ENCODE peak calls at places on chromosomes 2 and 18, in nine cellular contexts. C, F, J, A, L, Q, W, B and N are unnamed samples.

GRCh38 chr2:168314236-168314635 is 66.8 kb upstream of the STK39 start:
- DNase-seq in L (no peak), J (no peak), F (no peak), B (no peak), C (no peak), W (no peak), A (no peak), Q (no peak), N (no peak)

GRCh38 chr2:17171446-17172049 is 346.7 kb downstream of the RAD51AP2 start:
- DNase-seq in W (no peak), B (no peak), J (peak; percentile 5), C (no peak), Q (no peak), F (no peak), L (peak; percentile 89), A (peak; percentile 21), N (peak; percentile 42)

GRCh38 chr2:239777219-239777618 is 247.9 kb downstream of the NDUFA10 start:
- DNase-seq in W (no peak), J (no peak), B (no peak), A (no peak), Q (peak; percentile 42), C (peak; percentile 9), F (no peak), L (no peak), N (no peak)

GRCh38 chr2:119795309-119796303 is 35.9 kb downstream of the PTPN4 start:
- DNase-seq in Q (no peak), L (no peak), C (no peak), W (no peak), B (no peak), F (no peak), J (no peak), A (no peak), N (no peak)

GRCh38 chr18:7390731-7391492 is 160.0 kb downstream of the LRRC30 start:
- DNase-seq in A (no peak), J (no peak), B (no peak), Q (no peak), W (no peak), L (no peak), F (no peak), C (no peak), N (no peak)

GRCh38 chr18:59229191-59229590 is 9.2 kb downstream of the GRP start:
- DNase-seq in J (no peak), A (no peak), L (no peak), W (no peak), Q (no peak), B (no peak), F (no peak), C (no peak), N (peak; percentile 45)

GRCh38 chr2:114935031-114935430 is 492.6 kb downstream of the DPP10 start:
- DNase-seq in A (no peak), W (no peak), J (no peak), F (no peak), Q (no peak), L (no peak), C (no peak), B (no peak), N (no peak)

GRCh38 chr18:57311472-57311871 is 40.9 kb upstream of the ST8SIA3 start:
- DNase-seq in F (no peak), J (no peak), C (no peak), B (no peak), W (no peak), Q (no peak), L (no peak), A (no peak), N (no peak)

GRCh38 chr2:151325696-151326095 is 31.7 kb upstream of the TNFAIP6 start:
- DNase-seq in W (no peak), Q (no peak), L (no peak), F (no peak), A (no peak), B (no peak), C (no peak), J (no peak), N (no peak)

GRCh38 chr2:104868081-104868806 is 14.3 kb downstream of the POU3F3 start:
- DNase-seq in A (no peak), B (no peak), W (no peak), J (no peak), Q (no peak), L (no peak), F (no peak), C (no peak), N (no peak)

GRCh38 chr2:181673178-181673577 is 7.1 kb downstream of the NEUROD1 start:
- DNase-seq in W (no peak), C (no peak), Q (no peak), L (no peak), F (no peak), A (no peak), B (no peak), J (no peak), N (peak; percentile 42)

GRCh38 chr2:206276169-206276927 is 1.9 kb downstream of the ZDBF2 start:
- DNase-seq in Q (no peak), C (no peak), W (no peak), B (no peak), F (no peak), A (no peak), J (no peak), L (no peak), N (no peak)

GRCh38 chr2:134312482-134312881 is 58.6 kb downstream of the MGAT5 start:
- DNase-seq in J (no peak), Q (no peak), A (no peak), B (no peak), C (no peak), W (no peak), L (no peak), F (no peak), N (no peak)

GRCh38 chr18:48100712-48101165 is 170.3 kb upstream of the SMAD2 start:
- DNase-seq in Q (no peak), J (no peak), B (no peak), L (peak; percentile 83), W (no peak), C (no peak), F (no peak), A (no peak), N (no peak)

GRCh38 chr2:239773377-239774141 is 251.6 kb downstream of the NDUFA10 start:
- DNase-seq in W (no peak), C (peak; percentile 14), B (no peak), L (peak; percentile 14), F (no peak), J (no peak), Q (peak; percentile 71), A (no peak), N (no peak)

GRCh38 chr18:78521136-78521535 is 458.5 kb upstream of the SALL3 start:
- DNase-seq in A (no peak), W (no peak), Q (no peak), J (no peak), L (no peak), C (no peak), B (no peak), F (no peak), N (no peak)

GRCh38 chr2:151632993-151633592 is 101.2 kb downstream of the NEB start:
- DNase-seq in J (no peak), Q (no peak), C (no peak), L (no peak), F (no peak), B (no peak), A (no peak), W (no peak), N (peak; percentile 54)

DNA sequence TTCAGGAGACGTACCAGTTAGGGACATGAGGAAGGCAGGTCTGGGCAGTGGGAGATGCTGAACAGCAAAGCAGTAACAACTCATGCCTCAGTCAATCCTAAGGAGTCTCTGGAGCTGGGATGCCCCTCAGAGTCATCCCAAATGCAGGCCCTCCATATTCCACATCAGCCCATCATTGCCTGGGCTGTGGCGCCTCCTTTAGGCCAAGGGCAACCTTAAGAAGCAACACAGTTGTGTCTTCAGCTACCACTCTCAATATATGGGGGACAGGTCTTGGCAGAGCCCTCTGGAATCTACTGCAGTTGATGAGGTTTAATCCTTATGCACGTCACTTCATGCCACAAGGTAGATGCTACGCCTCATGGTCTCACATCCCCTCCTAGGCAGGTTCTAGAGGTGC is 682.0 kb upstream of the RAB6C start:
- DNase-seq in F (no peak), L (peak; percentile 80), W (no peak), J (no peak), Q (no peak), C (no peak), A (no peak), B (no peak), N (peak; percentile 58)
- TF ChIP-seq CTCF in F (no peak), L (peak; percentile 69), W (no peak), J (no peak), Q (no peak), C (no peak), A (no peak), B (no peak), N (peak; percentile 44)

DNA sequence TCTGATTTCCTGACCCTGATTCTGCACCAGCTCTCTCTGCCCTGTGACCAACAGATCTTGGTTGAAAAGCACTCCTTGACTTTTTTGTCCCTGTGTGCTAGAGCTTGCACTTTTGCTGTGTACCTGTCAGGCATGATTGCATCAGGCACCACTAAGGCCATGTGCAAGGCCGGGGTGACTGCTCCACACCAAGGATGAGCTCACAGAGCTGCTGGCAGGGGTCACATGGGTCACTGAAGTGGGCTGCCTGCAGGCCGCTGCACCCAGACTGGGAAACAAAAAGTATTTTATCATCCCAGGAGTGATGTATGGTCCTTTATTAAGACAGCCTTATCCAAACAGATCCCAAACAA is 70.8 kb upstream of the ZNF236 start:
- DNase-seq in Q (no peak), L (no peak), C (no peak), F (no peak), B (no peak), W (no peak), J (no peak), A (no peak), N (no peak)
- H3K9me3 ChIP-seq in Q (peaks cover 42% of the 10 kb centered on the region), L (peaks cover 66% of the 10 kb centered on the region), C (peaks cover 19% of the 10 kb centered on the region), F (peaks cover 11% of the 10 kb centered on the region), B (no peaks in the 10 kb centered on the region), W (peaks cover 13% of the 10 kb centered on the region), J (no peaks in the 10 kb centered on the region), A (peaks cover 4% of the 10 kb centered on the region), N (peaks cover 18% of the 10 kb centered on the region)

GRCh38 chr2:223578846-223579245 is 23.3 kb downstream of the SCG2 start:
- DNase-seq in J (no peak), C (no peak), F (no peak), L (no peak), W (no peak), B (no peak), A (no peak), Q (no peak), N (no peak)
- TF ChIP-seq CTCF in J (no peak), C (no peak), F (no peak), L (no peak), W (no peak), B (no peak), A (no peak), Q (no peak), N (no peak)

GRCh38 chr2:196649202-196649601 is 9.7 kb downstream of the CCDC150 start:
- DNase-seq in A (no peak), Q (no peak), J (no peak), F (no peak), C (no peak), B (no peak), W (no peak), L (no peak), N (no peak)
- H3K9me3 ChIP-seq in A (peaks cover 19% of the 10 kb centered on the region), Q (peaks cover 54% of the 10 kb centered on the region), J (no peaks in the 10 kb centered on the region), F (peaks cover 20% of the 10 kb centered on the region), C (peaks cover 25% of the 10 kb centered on the region), B (peaks cover 48% of the 10 kb centered on the region), W (peaks cover 39% of the 10 kb centered on the region), L (peaks cover 63% of the 10 kb centered on the region), N (peaks cover 46% of the 10 kb centered on the region)

DNA sequence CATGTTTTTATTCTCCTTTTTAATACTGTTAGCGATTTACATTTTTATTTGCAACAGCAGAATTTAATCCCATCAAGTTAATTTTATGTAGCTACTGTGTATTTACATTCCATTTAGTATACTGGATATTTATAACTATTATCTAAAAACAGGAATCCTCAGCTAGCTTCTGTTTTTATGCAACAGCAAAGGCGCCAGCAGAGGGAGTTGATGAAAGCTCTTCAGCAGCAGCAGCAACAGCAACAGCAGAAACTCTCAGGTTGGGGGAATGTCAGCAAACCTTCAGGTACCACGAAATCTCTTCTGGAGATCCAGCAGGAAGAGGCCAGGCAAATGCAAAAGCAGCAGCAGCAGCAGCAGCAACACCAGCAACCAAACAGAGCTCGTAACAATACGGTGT is 26.2 kb upstream of the SNORC start:
- DNase-seq in W (peak; percentile 39), C (no peak), J (peak; percentile 12), L (no peak), A (no peak), Q (no peak), F (no peak), B (no peak), N (no peak)
- TF ChIP-seq CTCF in W (peak; percentile 26), C (no peak), J (peak; percentile 41), L (peak; percentile 61), A (no peak), Q (no peak), F (no peak), B (peak; percentile 32), N (peak; percentile 23)